ENCODE peak calls at places on chromosome 12, in eight cellular contexts. Y is renal cortical epithelial cell; W is IMR-90; X is lower lobe of right lung; L is CD8-positive, alpha-beta T cell; S is foreskin keratinocyte; F is GM12891; T is hypothalamus. B is an unnamed sample.

GRCh38 chr12:31000751-31001150 is 72.9 kb upstream of the DDX11 start:
- DNase-seq in Y (peak; percentile 43), W (peak; percentile 34), X (no peak), L (no peak), S (no peak), F (no peak), T (no peak), B (no peak)

GRCh38 chr12:47741340-47741703 is 16.0 kb upstream of the ENDOU start:
- DNase-seq in Y (peak; percentile 78), W (no peak), X (peak; percentile 80), L (peak; percentile 86), S (no peak), F (no peak), T (peak; percentile 83), B (peak; percentile 88)

GRCh38 chr12:11729008-11729407 is 79.5 kb downstream of the ETV6 start:
- DNase-seq in Y (peak; percentile 40), W (no peak), X (no peak), L (no peak), S (no peak), F (no peak), T (no peak), B (no peak)

GRCh38 chr12:94982456-94982855 is 21.0 kb downstream of the NDUFA12 start:
- DNase-seq in Y (peak; percentile 65), W (no peak), X (no peak), L (no peak), S (no peak), F (no peak), T (no peak), B (no peak)

GRCh38 chr12:32134144-32134888 is 27.7 kb downstream of the BICD1 start:
- DNase-seq in Y (peak; percentile 60), W (peak; percentile 83), X (no peak), L (peak; percentile 49), S (no peak), F (no peak), T (no peak), B (no peak)

GRCh38 chr12:131803995-131804521 is 24.1 kb upstream of the MMP17 start:
- DNase-seq in Y (peak; percentile 16), W (peak; percentile 60), X (no peak), L (no peak), S (no peak), F (no peak), T (no peak), B (no peak)

GRCh38 chr12:48002773-48003218 is 1.5 kb downstream of the COL2A1 start:
- DNase-seq in Y (no peak), W (peak; percentile 31), X (no peak), L (no peak), S (no peak), F (no peak), T (no peak), B (no peak)

GRCh38 chr12:70948976-70949336 is 28.4 kb upstream of the PTPRR start:
- DNase-seq in Y (no peak), W (no peak), X (no peak), L (no peak), S (no peak), F (no peak), T (no peak), B (no peak)

GRCh38 chr12:116455540-116456306 is 103.5 kb upstream of the MAP1LC3B2 start:
- DNase-seq in Y (peak; percentile 93), W (peak; percentile 96), X (no peak), L (no peak), S (peak; percentile 90), F (no peak), T (peak; percentile 26), B (peak; percentile 66)

GRCh38 chr12:90854136-90854689 is 100.8 kb downstream of the CCER1 start:
- DNase-seq in Y (peak; percentile 50), W (peak; percentile 63), X (no peak), L (no peak), S (peak; percentile 10), F (no peak), T (no peak), B (no peak)

GRCh38 chr12:117599849-117600248 is 238.4 kb upstream of the NOS1 start:
- DNase-seq in Y (peak; percentile 40), W (no peak), X (no peak), L (no peak), S (no peak), F (no peak), T (no peak), B (no peak)

GRCh38 chr12:76890407-76891143 is 11.8 kb upstream of the CSRP2 start:
- DNase-seq in Y (peak; percentile 27), W (no peak), X (no peak), L (no peak), S (peak; percentile 54), F (no peak), T (no peak), B (no peak)

GRCh38 chr12:65494537-65494936 is 216.1 kb downstream of the MSRB3 start:
- DNase-seq in Y (no peak), W (no peak), X (no peak), L (no peak), S (no peak), F (no peak), T (no peak), B (no peak)

GRCh38 chr12:41189395-41190251 is 1.5 kb downstream of the PDZRN4 start:
- DNase-seq in Y (no peak), W (no peak), X (no peak), L (no peak), S (no peak), F (no peak), T (peak; percentile 20), B (no peak)

GRCh38 chr12:12502813-12503146 is 59.9 kb downstream of the DUSP16 start:
- DNase-seq in Y (no peak), W (no peak), X (no peak), L (no peak), S (no peak), F (no peak), T (no peak), B (no peak)

GRCh38 chr12:39752482-39753147 is 133.0 kb upstream of the ABCD2 start:
- DNase-seq in Y (no peak), W (no peak), X (no peak), L (no peak), S (no peak), F (no peak), T (no peak), B (no peak)

GRCh38 chr12:41014643-41015020 is 173.5 kb upstream of the PDZRN4 start:
- DNase-seq in Y (peak; percentile 42), W (peak; percentile 0), X (no peak), L (no peak), S (peak; percentile 62), F (no peak), T (no peak), B (no peak)

GRCh38 chr12:106309671-106310313 is 7.3 kb downstream of the TCP11L2 start:
- DNase-seq in Y (peak; percentile 96), W (peak; percentile 75), X (no peak), L (no peak), S (peak; percentile 71), F (no peak), T (no peak), B (no peak)

GRCh38 chr12:89748791-89749190 is 40.2 kb upstream of the ATP2B1 start:
- DNase-seq in Y (no peak), W (no peak), X (no peak), L (no peak), S (no peak), F (no peak), T (no peak), B (no peak)

GRCh38 chr12:49652921-49653520 is 29.7 kb downstream of the PRPF40B start:
- DNase-seq in Y (no peak), W (no peak), X (no peak), L (no peak), S (no peak), F (no peak), T (no peak), B (no peak)

GRCh38 chr12:68884251-68884650 is 48.7 kb downstream of the CPM start:
- DNase-seq in Y (no peak), W (no peak), X (no peak), L (no peak), S (no peak), F (no peak), T (no peak), B (no peak)

GRCh38 chr12:91094957-91095356 is 16.3 kb downstream of the LUM start:
- DNase-seq in Y (no peak), W (no peak), X (no peak), L (no peak), S (no peak), F (no peak), T (no peak), B (no peak)

GRCh38 chr12:13152281-13152680 is 44.2 kb upstream of the EMP1 start:
- DNase-seq in Y (no peak), W (no peak), X (no peak), L (no peak), S (no peak), F (no peak), T (no peak), B (peak; percentile 67)

GRCh38 chr12:118746176-118746575 is 235.2 kb upstream of the SRRM4 start:
- DNase-seq in Y (no peak), W (no peak), X (no peak), L (no peak), S (no peak), F (no peak), T (no peak), B (no peak)

GRCh38 chr12:21305666-21306065 is 29.1 kb downstream of the SLCO1A2 start:
- DNase-seq in Y (no peak), W (no peak), X (no peak), L (no peak), S (no peak), F (no peak), T (no peak), B (no peak)

GRCh38 chr12:4939418-4940023 is 29.8 kb downstream of the KCNA1 start:
- DNase-seq in Y (no peak), W (no peak), X (no peak), L (no peak), S (no peak), F (no peak), T (no peak), B (no peak)

GRCh38 chr12:68122236-68122920 is 37.2 kb downstream of the IFNG start:
- DNase-seq in Y (no peak), W (no peak), X (no peak), L (no peak), S (no peak), F (no peak), T (no peak), B (no peak)

GRCh38 chr12:80033457-80033856 is 65.9 kb upstream of the OTOGL start:
- DNase-seq in Y (peak; percentile 9), W (peak; percentile 89), X (no peak), L (no peak), S (no peak), F (no peak), T (no peak), B (no peak)

GRCh38 chr12:105704788-105705187 is 374.3 kb downstream of the C12orf75 start:
- DNase-seq in Y (no peak), W (no peak), X (peak; percentile 52), L (no peak), S (no peak), F (no peak), T (no peak), B (no peak)

GRCh38 chr12:82329508-82329907 is 28.7 kb downstream of the CCDC59 start:
- DNase-seq in Y (no peak), W (no peak), X (no peak), L (no peak), S (no peak), F (no peak), T (no peak), B (no peak)

GRCh38 chr12:111409403-111410228 is 3.9 kb downstream of the SH2B3 start:
- DNase-seq in Y (no peak), W (peak; percentile 67), X (peak; percentile 67), L (no peak), S (no peak), F (no peak), T (peak; percentile 42), B (peak; percentile 78)

GRCh38 chr12:102433304-102433703 is 47.1 kb downstream of the IGF1 start:
- DNase-seq in Y (no peak), W (peak; percentile 56), X (no peak), L (no peak), S (no peak), F (no peak), T (no peak), B (no peak)

GRCh38 chr12:30769802-30770201 is 15.1 kb upstream of the CAPRIN2 start:
- DNase-seq in Y (peak; percentile 25), W (no peak), X (no peak), L (no peak), S (no peak), F (no peak), T (no peak), B (no peak)

GRCh38 chr12:65891987-65892481 is 67.8 kb downstream of the HMGA2 start:
- DNase-seq in Y (peak; percentile 97), W (peak; percentile 99), X (no peak), L (no peak), S (peak; percentile 93), F (no peak), T (peak; percentile 23), B (peak; percentile 71)